ENCODE peak calls at places on chromosomes 6 and 20, in seven cellular contexts. Q is iPS-NIHi11; V is activated naive CD8-positive, alpha-beta T cell treated with anti-CD3 and anti-CD28 coated beads, Interleukin-2, amount 50 U/mL, for 24 hours; F is T-helper 1 cell; Z is astrocyte of the spinal cord; R is SW480; N is hypothalamus. U is an unnamed sample.

GRCh38 chr6:11851405-11851804 is 72.8 kb upstream of the ADTRP start:
- DNase-seq in N (no peak), R (no peak), V (no peak), Q (no peak), Z (peak), F (no peak), U (peak)

GRCh38 chr20:32893878-32894483 is 35.3 kb downstream of the EFCAB8 start:
- DNase-seq in V (no peak), Z (peak), Q (peak), F (no peak), N (no peak), R (peak), U (peak)

GRCh38 chr20:47432251-47433210 is 69.2 kb upstream of the NCOA3 start:
- DNase-seq in R (peak), F (no peak), N (no peak), V (no peak), Q (no peak), Z (no peak), U (peak)

GRCh38 chr20:9218412-9219001 is 149.6 kb downstream of the PLCB4 start:
- DNase-seq in N (no peak), F (no peak), V (no peak), R (no peak), Z (peak), Q (no peak), U (no peak)

GRCh38 chr6:158290659-158291058 is 21.6 kb upstream of the TULP4 start:
- DNase-seq in Q (no peak), Z (no peak), V (peak), R (no peak), F (peak), N (no peak), U (no peak)

GRCh38 chr6:110075406-110075805 is 97.3 kb downstream of the GPR6 start:
- DNase-seq in F (no peak), R (no peak), Q (no peak), N (no peak), V (no peak), Z (no peak), U (no peak)

GRCh38 chr6:20846602-20847028 is 312.4 kb downstream of the CDKAL1 start:
- DNase-seq in R (no peak), N (no peak), F (no peak), V (no peak), Z (peak), Q (no peak), U (no peak)

GRCh38 chr6:11780097-11780428 is 1.5 kb upstream of the ADTRP start:
- DNase-seq in F (no peak), Z (no peak), V (no peak), Q (no peak), R (no peak), N (no peak), U (no peak)

GRCh38 chr6:134424795-134425163 is 106.9 kb upstream of the SGK1 start:
- DNase-seq in R (no peak), V (no peak), N (no peak), Q (no peak), F (no peak), Z (no peak), U (no peak)

GRCh38 chr6:84103029-84103428 is 69.5 kb downstream of the MRAP2 start:
- DNase-seq in Q (no peak), R (no peak), Z (no peak), F (no peak), V (no peak), N (no peak), U (no peak)

GRCh38 chr6:73079611-73079955 is 145.7 kb downstream of the KHDC1L start:
- DNase-seq in F (no peak), V (no peak), Z (peak), Q (no peak), R (peak), N (no peak), U (no peak)

GRCh38 chr6:56944651-56945050 is 10.3 kb upstream of the BEND6 start:
- DNase-seq in R (no peak), Q (no peak), N (no peak), V (no peak), Z (no peak), F (no peak), U (no peak)

GRCh38 chr6:22904413-22904812 is 335.0 kb downstream of the HDGFL1 start:
- DNase-seq in R (no peak), Q (no peak), V (no peak), Z (peak), F (no peak), N (no peak), U (no peak)

GRCh38 chr20:62025832-62026563 is 39.7 kb downstream of the TAF4 start:
- DNase-seq in R (no peak), F (no peak), N (no peak), Q (no peak), Z (peak), V (no peak), U (no peak)

GRCh38 chr6:121479486-121480098 is 44.1 kb downstream of the GJA1 start:
- DNase-seq in F (no peak), R (no peak), Z (no peak), Q (no peak), N (no peak), V (no peak), U (no peak)

GRCh38 chr20:53071833-53072232 is 99.7 kb downstream of the TSHZ2 start:
- DNase-seq in F (no peak), Q (no peak), Z (no peak), V (peak), N (no peak), R (no peak), U (no peak)

GRCh38 chr6:70241991-70242420 is 60.9 kb downstream of the COL9A1 start:
- DNase-seq in F (no peak), Q (no peak), N (no peak), R (no peak), V (no peak), Z (no peak), U (no peak)

GRCh38 chr6:109083657-109084056 is 11.0 kb downstream of the SESN1 start:
- DNase-seq in N (no peak), Z (no peak), R (no peak), Q (no peak), F (no peak), V (no peak), U (no peak)

GRCh38 chr20:26208296-26209091 is 511.8 kb upstream of the ZNF337 start:
- DNase-seq in Q (peak), Z (no peak), V (peak), F (peak), N (no peak), R (no peak), U (peak)

GRCh38 chr20:50381053-50381732 is 129.0 kb upstream of the PTPN1 start:
- DNase-seq in R (no peak), Z (no peak), F (no peak), N (no peak), Q (no peak), V (no peak), U (no peak)

GRCh38 chr20:20609522-20609921 is 102.9 kb downstream of the RALGAPA2 start:
- DNase-seq in F (no peak), Q (no peak), V (no peak), N (no peak), R (no peak), Z (no peak), U (no peak)